ENCODE peak calls at places on chromosomes 1 and 21, in five cellular contexts. W, Z, M, X and U are unnamed samples.
A peak's percentile ranks its signal among the peaks of the same experiment; 100 is the strongest.

GRCh38 chr21:46100020-46100419 is 2.1 kb downstream of the COL6A2 start:
- DNase-seq in X (no peak), W (no peak), M (no peak), Z (no peak), U (no peak)

GRCh38 chr1:4126731-4127594 is 226.9 kb upstream of the C1orf174 start:
- DNase-seq in W (no peak), X (no peak), Z (peak; percentile 84), M (no peak), U (no peak)

GRCh38 chr1:15820478-15820877 is 13.0 kb upstream of the UQCRHL start:
- DNase-seq in M (no peak), W (no peak), X (no peak), Z (no peak), U (peak; percentile 52)

GRCh38 chr1:35544976-35545375 is 12.2 kb downstream of the KIAA0319L start:
- DNase-seq in W (peak; percentile 85), M (peak; percentile 68), X (peak; percentile 64), Z (peak; percentile 85), U (peak; percentile 14)

GRCh38 chr1:243712242-243712641 is 137.8 kb downstream of the AKT3 start:
- DNase-seq in Z (no peak), X (no peak), M (no peak), W (no peak), U (no peak)

GRCh38 chr1:76425843-76426145 is 351.2 kb downstream of the ST6GALNAC3 start:
- DNase-seq in Z (no peak), W (no peak), M (peak; percentile 93), X (no peak), U (peak; percentile 78)

GRCh38 chr1:36542024-36542961 is 59.6 kb upstream of the CSF3R start:
- DNase-seq in X (no peak), M (no peak), Z (no peak), W (no peak), U (no peak)

GRCh38 chr1:24742090-24742938 is 2.9 kb upstream of the CLIC4 start:
- DNase-seq in X (no peak), Z (no peak), W (peak; percentile 39), M (peak; percentile 75), U (peak; percentile 57)

GRCh38 chr1:172451002-172451443 is 7.2 kb upstream of the PIGC start:
- DNase-seq in X (no peak), M (peak; percentile 59), Z (no peak), W (peak; percentile 85), U (peak; percentile 48)

GRCh38 chr1:36975642-36976041 is 58.7 kb downstream of the GRIK3 start:
- DNase-seq in Z (no peak), W (no peak), M (no peak), X (no peak), U (no peak)

GRCh38 chr1:43177691-43178090 is 5.6 kb downstream of the CFAP57 start:
- DNase-seq in X (no peak), W (no peak), M (no peak), Z (peak; percentile 32), U (no peak)

GRCh38 chr1:43171312-43171875 is 696 bp downstream of the EBNA1BP2 start:
- DNase-seq in W (no peak), M (no peak), Z (no peak), X (no peak), U (peak; percentile 29)

GRCh38 chr1:43174873-43175272 is 2.7 kb downstream of the CFAP57 start:
- DNase-seq in W (no peak), X (no peak), Z (no peak), M (no peak), U (no peak)

GRCh38 chr1:43171876-43172531 is at the start of the genes CFAP57 and EBNA1BP2:
- DNase-seq in X (peak; percentile 95), W (peak; percentile 93), M (peak; percentile 94), Z (peak; percentile 97), U (peak; percentile 97)

DNA sequence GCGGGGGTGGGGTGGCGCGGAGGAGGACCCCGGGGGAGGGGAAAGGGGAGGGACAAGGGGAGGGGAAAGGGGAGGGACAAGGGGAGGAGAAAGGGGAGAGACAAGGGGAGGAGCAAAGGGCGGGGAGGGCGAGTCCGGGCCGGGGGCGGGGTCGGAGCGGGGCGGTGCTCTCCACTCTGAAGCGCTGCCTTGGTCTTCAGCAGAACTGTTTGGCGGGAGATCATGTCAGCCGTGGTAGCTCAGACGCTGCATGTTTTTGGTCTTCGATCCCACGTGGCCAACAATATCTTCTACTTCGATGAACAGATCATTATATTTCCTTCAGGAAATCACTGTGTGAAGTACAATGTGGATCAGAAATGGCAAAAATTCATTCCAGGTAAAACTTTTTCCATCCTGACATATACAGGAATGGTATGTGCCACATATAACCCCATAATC is 422 bp downstream of the CFAP57 start:
- DNase-seq in M (peak; percentile 89), W (peak; percentile 69), X (peak; percentile 86), Z (peak; percentile 94), U (peak; percentile 95)
- H3K4me1 ChIP-seq in M (peaks cover 2% of the 10 kb centered on the region), W (peaks cover 23% of the 10 kb centered on the region), X (peaks cover 15% of the 10 kb centered on the region), Z (peaks cover 17% of the 10 kb centered on the region), U (peaks cover 9% of the 10 kb centered on the region)

GRCh38 chr1:203678943-203679661 is 52.5 kb downstream of the ATP2B4 start:
- DNase-seq in Z (no peak), X (no peak), M (no peak), W (no peak), U (no peak)

GRCh38 chr1:203675596-203676347 is 49.1 kb downstream of the ATP2B4 start:
- DNase-seq in X (no peak), M (no peak), W (no peak), Z (no peak), U (no peak)

GRCh38 chr1:203676455-203676854 is 49.8 kb downstream of the ATP2B4 start:
- DNase-seq in M (no peak), W (no peak), Z (no peak), X (no peak), U (no peak)

GRCh38 chr1:203680765-203681164 is 54.1 kb downstream of the ATP2B4 start:
- DNase-seq in M (no peak), W (no peak), X (no peak), Z (no peak), U (no peak)

GRCh38 chr1:203677771-203678170 is 51.1 kb downstream of the ATP2B4 start:
- DNase-seq in Z (no peak), M (no peak), W (no peak), X (no peak), U (no peak)
- H3K4me1 ChIP-seq in Z (no peaks in the 10 kb centered on the region), M (peaks cover 25% of the 10 kb centered on the region), W (no peaks in the 10 kb centered on the region), X (no peaks in the 10 kb centered on the region), U (peaks cover 27% of the 10 kb centered on the region)

GRCh38 chr1:145977486-145978476 is 13.3 kb downstream of the POLR3GL start:
- DNase-seq in Z (peak; percentile 94), W (peak; percentile 78), M (peak; percentile 91), X (peak; percentile 94), U (peak; percentile 90)
- H3K4me1 ChIP-seq in Z (peaks cover 40% of the 10 kb centered on the region), W (peaks cover 66% of the 10 kb centered on the region), M (peaks cover 21% of the 10 kb centered on the region), X (peaks cover 53% of the 10 kb centered on the region), U (peaks cover 46% of the 10 kb centered on the region)

DNA sequence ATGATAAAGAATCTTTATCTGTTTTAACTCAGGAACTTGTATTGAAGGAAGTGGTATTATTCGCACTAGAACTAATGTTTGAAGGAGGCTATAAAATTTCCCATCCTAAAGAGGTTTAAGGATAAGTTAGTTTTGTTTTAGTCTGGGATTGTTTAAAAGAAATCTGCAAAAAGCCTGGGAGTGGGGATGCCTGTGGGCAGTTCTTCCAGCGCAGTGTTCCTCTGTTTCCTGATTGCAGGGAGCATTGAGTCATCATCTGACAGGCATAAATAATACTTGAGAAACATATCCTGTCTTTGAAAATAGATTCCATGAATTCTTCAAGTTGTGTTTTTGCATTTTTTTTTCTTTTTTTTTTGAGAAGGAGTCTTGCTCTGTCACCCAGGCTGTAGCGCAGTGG is 350.8 kb upstream of the PTBP2 start:
- DNase-seq in M (peak; percentile 94), X (no peak), Z (no peak), W (no peak), U (peak; percentile 82)
- H3K4me1 ChIP-seq in M (peaks cover 5% of the 10 kb centered on the region), X (no peaks in the 10 kb centered on the region), Z (no peaks in the 10 kb centered on the region), W (no peaks in the 10 kb centered on the region), U (peaks cover 25% of the 10 kb centered on the region)

GRCh38 chr1:159920651-159921050 is 4.7 kb downstream of the TAGLN2 start:
- DNase-seq in M (no peak), X (no peak), Z (no peak), W (no peak), U (no peak)

GRCh38 chr1:159921251-159921650 is 4.1 kb downstream of the TAGLN2 start:
- DNase-seq in Z (no peak), M (no peak), W (no peak), X (peak; percentile 31), U (no peak)

GRCh38 chr1:159919236-159919865 is 6.0 kb downstream of the TAGLN2 start:
- DNase-seq in Z (no peak), W (no peak), X (no peak), M (no peak), U (no peak)

GRCh38 chr1:159918918-159919195 is 6.5 kb downstream of the TAGLN2 start:
- DNase-seq in W (no peak), M (no peak), Z (no peak), X (no peak), U (no peak)

DNA sequence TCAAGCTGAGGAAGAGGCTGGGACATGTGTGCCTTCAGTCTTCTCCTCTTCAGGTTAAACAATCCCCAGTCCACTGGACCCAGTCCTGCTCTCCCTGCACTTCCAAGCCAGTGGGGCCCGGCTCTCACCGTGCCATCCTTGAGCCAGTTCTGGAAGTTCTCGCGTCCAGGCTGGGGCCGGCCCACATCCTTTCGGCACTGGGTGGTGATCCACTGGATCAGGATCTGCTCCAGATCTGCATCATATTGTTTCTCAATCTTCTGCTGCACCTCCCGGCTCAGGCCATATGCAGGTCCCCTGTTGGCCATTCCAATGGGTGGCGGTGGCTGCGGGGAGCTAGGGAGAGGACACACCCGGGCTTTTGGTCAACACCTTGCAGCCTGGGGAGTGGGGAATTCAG is 5.1 kb downstream of the TAGLN2 start:
- DNase-seq in X (no peak), W (no peak), M (no peak), Z (no peak), U (no peak)
- H3K4me1 ChIP-seq in X (peaks cover 36% of the 10 kb centered on the region), W (peaks cover 31% of the 10 kb centered on the region), M (peaks cover 44% of the 10 kb centered on the region), Z (peaks cover 35% of the 10 kb centered on the region), U (peaks cover 48% of the 10 kb centered on the region)

GRCh38 chr1:206504363-206504713 is 3.0 kb upstream of the RASSF5 start:
- DNase-seq in X (no peak), Z (no peak), M (no peak), W (no peak), U (no peak)

GRCh38 chr1:206502403-206502802 is 4.9 kb upstream of the RASSF5 start:
- DNase-seq in X (no peak), M (no peak), W (no peak), Z (no peak), U (no peak)

GRCh38 chr1:206501881-206502280 is 5.5 kb upstream of the RASSF5 start:
- DNase-seq in X (no peak), W (no peak), Z (no peak), M (no peak), U (no peak)

GRCh38 chr1:206503591-206504362 is 3.6 kb upstream of the RASSF5 start:
- DNase-seq in X (no peak), M (peak; percentile 97), Z (peak; percentile 42), W (peak; percentile 15), U (peak; percentile 82)

GRCh38 chr1:206502813-206503212 is 4.5 kb upstream of the RASSF5 start:
- DNase-seq in Z (no peak), X (no peak), M (no peak), W (no peak), U (peak; percentile 43)
- H3K4me1 ChIP-seq in Z (no peaks in the 10 kb centered on the region), X (no peaks in the 10 kb centered on the region), M (peaks cover 25% of the 10 kb centered on the region), W (peaks cover 22% of the 10 kb centered on the region), U (peaks cover 54% of the 10 kb centered on the region)